ENCODE peak calls at places on chromosomes 4 and X, in five cellular contexts. One of them, this sample, is unnamed. For H3K36me3, the result is how much of the 10 kb centered on the place peaks cover.

GRCh38 chr4:7844247-7844991 is 95.2 kb downstream of the AFAP1 start:
- DNase-seq in mucosa of descending colon: peak
- DNase-seq in spleen: no peak
- DNase-seq in prostate gland: peak
- DNase-seq in cardiac muscle cell: peak
- DNase-seq in this sample: no peak

GRCh38 chr4:112966701-112967100 is 82.8 kb upstream of the ANK2 start:
- DNase-seq in prostate gland: no peak
- DNase-seq in cardiac muscle cell: no peak
- DNase-seq in mucosa of descending colon: no peak
- DNase-seq in spleen: no peak
- DNase-seq in this sample: no peak

GRCh38 chrX:138945219-138945618 is 233.7 kb upstream of the FGF13 start:
- DNase-seq in prostate gland: no peak
- DNase-seq in spleen: no peak
- DNase-seq in mucosa of descending colon: no peak
- DNase-seq in cardiac muscle cell: no peak
- DNase-seq in this sample: no peak

GRCh38 chr4:69120869-69121268 is 24.6 kb downstream of the UGT2B7 start:
- DNase-seq in prostate gland: no peak
- DNase-seq in spleen: no peak
- DNase-seq in cardiac muscle cell: no peak
- DNase-seq in mucosa of descending colon: no peak
- DNase-seq in this sample: no peak

GRCh38 chrX:98795636-98796035 is 1614.4 kb downstream of the PCDH19 start:
- DNase-seq in mucosa of descending colon: no peak
- DNase-seq in cardiac muscle cell: peak
- DNase-seq in spleen: no peak
- DNase-seq in prostate gland: no peak
- DNase-seq in this sample: no peak

GRCh38 chr4:121822796-121823504 is 733 bp downstream of the CCNA2 start:
- DNase-seq in mucosa of descending colon: no peak
- DNase-seq in prostate gland: peak
- DNase-seq in cardiac muscle cell: peak
- DNase-seq in spleen: no peak
- DNase-seq in this sample: no peak

GRCh38 chr4:74456056-74456744 is 11.3 kb downstream of the AREG start:
- DNase-seq in prostate gland: no peak
- DNase-seq in mucosa of descending colon: no peak
- DNase-seq in cardiac muscle cell: peak
- DNase-seq in spleen: no peak
- DNase-seq in this sample: no peak

GRCh38 chr4:46442963-46443362 is 53.0 kb upstream of the GABRA2 start:
- DNase-seq in cardiac muscle cell: peak
- DNase-seq in spleen: no peak
- DNase-seq in mucosa of descending colon: no peak
- DNase-seq in prostate gland: no peak
- DNase-seq in this sample: no peak

GRCh38 chr4:84167089-84167488 is 332.0 kb downstream of the NKX6-1 start:
- DNase-seq in spleen: no peak
- DNase-seq in cardiac muscle cell: no peak
- DNase-seq in prostate gland: no peak
- DNase-seq in mucosa of descending colon: no peak
- DNase-seq in this sample: no peak

GRCh38 chrX:47613082-47613481 is 6.6 kb downstream of the SYN1 start:
- DNase-seq in mucosa of descending colon: no peak
- DNase-seq in spleen: no peak
- DNase-seq in cardiac muscle cell: no peak
- DNase-seq in prostate gland: no peak
- DNase-seq in this sample: no peak

GRCh38 chr4:150336676-150337412 is 245.1 kb upstream of the MAB21L2 start:
- DNase-seq in mucosa of descending colon: no peak
- DNase-seq in prostate gland: no peak
- DNase-seq in spleen: no peak
- DNase-seq in cardiac muscle cell: no peak
- DNase-seq in this sample: no peak

GRCh38 chrX:26783512-26784225 is 567.7 kb downstream of the MAGEB5 start:
- DNase-seq in cardiac muscle cell: peak
- DNase-seq in spleen: peak
- DNase-seq in prostate gland: no peak
- DNase-seq in mucosa of descending colon: no peak
- DNase-seq in this sample: no peak

GRCh38 chr4:32658019-32658418 is 1937.8 kb downstream of the PCDH7 start:
- DNase-seq in cardiac muscle cell: no peak
- DNase-seq in prostate gland: no peak
- DNase-seq in spleen: no peak
- DNase-seq in mucosa of descending colon: no peak
- DNase-seq in this sample: no peak

GRCh38 chrX:17405225-17405969 is 30.4 kb downstream of the NHS start:
- DNase-seq in cardiac muscle cell: no peak
- DNase-seq in prostate gland: no peak
- DNase-seq in spleen: no peak
- DNase-seq in mucosa of descending colon: no peak
- DNase-seq in this sample: no peak

GRCh38 chr4:44740201-44740600 is 13.8 kb upstream of the GNPDA2 start:
- DNase-seq in prostate gland: no peak
- DNase-seq in cardiac muscle cell: no peak
- DNase-seq in spleen: no peak
- DNase-seq in mucosa of descending colon: no peak
- DNase-seq in this sample: no peak

GRCh38 chr4:44425614-44426208 is 22.9 kb downstream of the KCTD8 start:
- DNase-seq in mucosa of descending colon: no peak
- DNase-seq in cardiac muscle cell: peak
- DNase-seq in prostate gland: no peak
- DNase-seq in spleen: no peak
- DNase-seq in this sample: no peak

GRCh38 chr4:24131954-24132673 is 242.3 kb upstream of the PPARGC1A start:
- DNase-seq in mucosa of descending colon: no peak
- DNase-seq in cardiac muscle cell: no peak
- DNase-seq in prostate gland: no peak
- DNase-seq in spleen: no peak
- DNase-seq in this sample: no peak

GRCh38 chr4:23163649-23164436 is 471.1 kb downstream of the GBA3 start:
- DNase-seq in mucosa of descending colon: no peak
- DNase-seq in cardiac muscle cell: no peak
- DNase-seq in spleen: no peak
- DNase-seq in prostate gland: no peak
- DNase-seq in this sample: no peak

GRCh38 chr4:118869808-118870342 is 18.8 kb upstream of the SYNPO2 start:
- DNase-seq in mucosa of descending colon: no peak
- DNase-seq in prostate gland: no peak
- DNase-seq in cardiac muscle cell: peak
- DNase-seq in spleen: no peak
- DNase-seq in this sample: no peak

GRCh38 chrX:101417981-101418841 is 10.2 kb downstream of the HNRNPH2 start:
- DNase-seq in cardiac muscle cell: peak
- DNase-seq in prostate gland: peak
- DNase-seq in mucosa of descending colon: peak
- DNase-seq in spleen: peak
- DNase-seq in this sample: peak

GRCh38 chr4:24583451-24584174 is 741 bp downstream of the DHX15 start:
- DNase-seq in cardiac muscle cell: peak
- DNase-seq in prostate gland: peak
- DNase-seq in mucosa of descending colon: peak
- DNase-seq in spleen: peak
- DNase-seq in this sample: peak

GRCh38 chr4:119559044-119559647 is 69.5 kb downstream of the PDE5A start:
- DNase-seq in prostate gland: no peak
- DNase-seq in cardiac muscle cell: peak
- DNase-seq in mucosa of descending colon: no peak
- DNase-seq in spleen: no peak
- DNase-seq in this sample: no peak

GRCh38 chr4:112895785-112896184 is 153.7 kb upstream of the ANK2 start:
- DNase-seq in prostate gland: no peak
- DNase-seq in cardiac muscle cell: no peak
- DNase-seq in spleen: no peak
- DNase-seq in mucosa of descending colon: no peak
- DNase-seq in this sample: no peak

GRCh38 chr4:33649015-33649414 is 2595.3 kb downstream of the ARAP2 start:
- DNase-seq in cardiac muscle cell: peak
- DNase-seq in mucosa of descending colon: no peak
- DNase-seq in prostate gland: no peak
- DNase-seq in spleen: no peak
- DNase-seq in this sample: no peak

GRCh38 chr4:141391293-141391692 is 170.6 kb downstream of the ZNF330 start:
- DNase-seq in cardiac muscle cell: no peak
- DNase-seq in prostate gland: no peak
- DNase-seq in mucosa of descending colon: no peak
- DNase-seq in spleen: no peak
- DNase-seq in this sample: no peak

GRCh38 chrX:43166874-43167273 is 388.9 kb upstream of the PPP1R2C start:
- DNase-seq in spleen: no peak
- DNase-seq in cardiac muscle cell: no peak
- DNase-seq in mucosa of descending colon: no peak
- DNase-seq in prostate gland: no peak
- DNase-seq in this sample: no peak

GRCh38 chr4:119035941-119036737 is 99.5 kb upstream of the MYOZ2 start:
- DNase-seq in mucosa of descending colon: no peak
- DNase-seq in prostate gland: no peak
- DNase-seq in spleen: no peak
- DNase-seq in cardiac muscle cell: no peak
- DNase-seq in this sample: no peak

GRCh38 chr4:54089875-54090274 is 10.1 kb upstream of the GSX2 start:
- DNase-seq in mucosa of descending colon: no peak
- DNase-seq in prostate gland: no peak
- DNase-seq in cardiac muscle cell: no peak
- DNase-seq in spleen: no peak
- DNase-seq in this sample: no peak

GRCh38 chr4:95421869-95422268 is 126.9 kb downstream of the UNC5C start:
- DNase-seq in prostate gland: no peak
- DNase-seq in spleen: no peak
- DNase-seq in cardiac muscle cell: no peak
- DNase-seq in mucosa of descending colon: no peak
- DNase-seq in this sample: no peak

GRCh38 chr4:184671101-184671500 is 21.6 kb downstream of the PRIMPOL start:
- DNase-seq in mucosa of descending colon: peak
- DNase-seq in cardiac muscle cell: no peak
- DNase-seq in prostate gland: peak
- DNase-seq in spleen: no peak
- DNase-seq in this sample: no peak

GRCh38 chrX:105837227-105837626 is 14.9 kb downstream of the NRK start:
- DNase-seq in prostate gland: peak
- DNase-seq in mucosa of descending colon: no peak
- DNase-seq in spleen: no peak
- DNase-seq in cardiac muscle cell: peak
- DNase-seq in this sample: no peak

GRCh38 chrX:107654778-107655761 is 26.8 kb downstream of the PRPS1 start:
- DNase-seq in spleen: peak
- DNase-seq in prostate gland: no peak
- DNase-seq in mucosa of descending colon: peak
- DNase-seq in cardiac muscle cell: peak
- DNase-seq in this sample: peak

GRCh38 chr4:26573389-26573794 is 10.5 kb upstream of the TBC1D19 start:
- DNase-seq in prostate gland: no peak
- DNase-seq in cardiac muscle cell: no peak
- DNase-seq in spleen: no peak
- DNase-seq in mucosa of descending colon: no peak
- DNase-seq in this sample: no peak
- TF ChIP-seq CTCF in prostate gland: no peak
- TF ChIP-seq CTCF in cardiac muscle cell: no peak
- TF ChIP-seq CTCF in spleen: no peak
- TF ChIP-seq CTCF in mucosa of descending colon: no peak
- TF ChIP-seq CTCF in this sample: no peak

GRCh38 chr4:163161536-163162205 is 5.0 kb downstream of the NAF1 start:
- DNase-seq in spleen: no peak
- DNase-seq in mucosa of descending colon: no peak
- DNase-seq in cardiac muscle cell: peak
- DNase-seq in prostate gland: no peak
- DNase-seq in this sample: no peak
- H3K4me3 ChIP-seq in spleen: no peak
- H3K4me3 ChIP-seq in mucosa of descending colon: no peak
- H3K4me3 ChIP-seq in cardiac muscle cell: no peak
- H3K4me3 ChIP-seq in prostate gland: no peak
- H3K4me3 ChIP-seq in this sample: no peak

DNA sequence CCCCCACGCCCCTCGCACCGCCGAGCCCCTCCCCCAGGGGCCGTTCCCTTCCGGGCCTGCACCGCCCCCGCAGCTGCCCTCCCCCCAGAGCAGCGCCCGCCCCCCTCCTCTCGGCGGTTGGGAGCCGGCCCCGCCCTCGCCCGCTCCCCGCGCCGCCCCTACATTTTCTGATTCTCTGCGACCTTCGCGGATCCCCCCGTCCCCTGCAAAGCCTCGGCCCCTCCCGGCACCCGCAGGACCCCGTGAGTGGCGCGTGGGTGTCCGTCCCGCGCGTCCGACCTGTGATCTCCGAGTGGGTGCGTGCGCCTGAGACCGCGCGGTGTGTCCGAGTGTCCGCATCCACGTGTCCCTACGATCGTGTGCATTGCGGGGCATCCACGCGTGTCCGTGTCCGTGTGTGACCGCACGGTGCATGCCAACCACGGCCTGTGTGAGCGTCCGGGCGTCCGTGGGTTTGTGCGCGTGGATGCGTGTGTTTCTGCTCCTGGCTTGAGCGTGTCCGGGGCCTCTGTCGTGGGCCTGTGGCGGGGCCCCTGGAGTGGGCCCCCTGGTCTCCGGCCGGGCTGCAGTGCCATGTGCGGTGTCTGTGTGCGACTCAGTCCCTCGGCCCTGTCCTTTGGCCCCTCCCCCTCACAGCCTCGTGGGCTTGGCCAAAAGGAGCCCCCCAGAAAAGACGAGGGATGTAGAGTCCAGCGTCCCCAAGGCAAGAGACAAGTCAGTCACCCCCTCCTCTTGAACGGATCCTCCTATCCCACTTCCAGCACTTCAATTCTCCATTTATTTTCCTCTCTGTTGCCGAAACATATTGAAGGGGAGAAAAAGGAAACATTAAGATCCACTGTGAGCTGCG is 8.8 kb upstream of the NKX1-1 start:
- DNase-seq in spleen: peak
- DNase-seq in prostate gland: peak
- DNase-seq in cardiac muscle cell: no peak
- DNase-seq in mucosa of descending colon: no peak
- DNase-seq in this sample: no peak
- H3K36me3 ChIP-seq in spleen: under half
- H3K36me3 ChIP-seq in prostate gland: under half
- H3K36me3 ChIP-seq in cardiac muscle cell: under half
- H3K36me3 ChIP-seq in mucosa of descending colon: under half
- H3K36me3 ChIP-seq in this sample: under half

GRCh38 chr4:100257567-100257966 is 67.3 kb upstream of the DDIT4L start:
- DNase-seq in cardiac muscle cell: no peak
- DNase-seq in spleen: no peak
- DNase-seq in prostate gland: no peak
- DNase-seq in mucosa of descending colon: no peak
- DNase-seq in this sample: no peak
- TF ChIP-seq CTCF in cardiac muscle cell: no peak
- TF ChIP-seq CTCF in spleen: no peak
- TF ChIP-seq CTCF in prostate gland: no peak
- TF ChIP-seq CTCF in mucosa of descending colon: no peak
- TF ChIP-seq CTCF in this sample: no peak

GRCh38 chr4:156950950-156951349 is 20.6 kb downstream of the PDGFC start:
- DNase-seq in spleen: no peak
- DNase-seq in cardiac muscle cell: no peak
- DNase-seq in prostate gland: no peak
- DNase-seq in mucosa of descending colon: no peak
- DNase-seq in this sample: no peak
- H3K4me3 ChIP-seq in spleen: no peak
- H3K4me3 ChIP-seq in cardiac muscle cell: no peak
- H3K4me3 ChIP-seq in prostate gland: no peak
- H3K4me3 ChIP-seq in mucosa of descending colon: no peak
- H3K4me3 ChIP-seq in this sample: no peak

GRCh38 chr4:732480-732879 is 26.8 kb downstream of the PCGF3 start:
- DNase-seq in prostate gland: no peak
- DNase-seq in spleen: no peak
- DNase-seq in mucosa of descending colon: no peak
- DNase-seq in cardiac muscle cell: no peak
- DNase-seq in this sample: no peak
- H3K36me3 ChIP-seq in prostate gland: under half
- H3K36me3 ChIP-seq in spleen: half or more
- H3K36me3 ChIP-seq in mucosa of descending colon: under half
- H3K36me3 ChIP-seq in cardiac muscle cell: under half
- H3K36me3 ChIP-seq in this sample: under half

This sample was measured in GM06990.